ENCODE peak calls at places on chromosomes 13 and 19, in four cellular contexts. B, E, X and V are unnamed samples.

GRCh38 chr13:23021921-23022320 is 158.9 kb upstream of the SGCG start:
- DNase-seq in B (no peak), E (no peak), X (no peak), V (no peak)

GRCh38 chr19:4363571-4364304 is 20.4 kb downstream of the MPND start:
- DNase-seq in B (no peak), E (no peak), X (no peak), V (no peak)

GRCh38 chr13:59425211-59425721 is 738.5 kb downstream of the DIAPH3 start:
- DNase-seq in B (no peak), E (no peak), X (peak; percentile 64), V (no peak)

GRCh38 chr13:50129923-50130685 is 114.9 kb downstream of the KCNRG start:
- DNase-seq in B (peak; percentile 48), E (peak; percentile 42), X (peak; percentile 61), V (peak; percentile 48)

GRCh38 chr13:33206425-33206824 is 79.1 kb downstream of the STARD13 start:
- DNase-seq in B (no peak), E (no peak), X (no peak), V (no peak)

GRCh38 chr13:28532226-28533048 is 37.5 kb upstream of the FLT1 start:
- DNase-seq in B (peak; percentile 55), E (peak; percentile 35), X (peak; percentile 36), V (no peak)

GRCh38 chr19:32880607-32881006 is 11.0 kb upstream of the SLC7A9 start:
- DNase-seq in B (no peak), E (no peak), X (no peak), V (no peak)

GRCh38 chr19:55075366-55075998 is at the start of gene EPS8L1:
- DNase-seq in B (no peak), E (peak; percentile 91), X (no peak), V (peak; percentile 87)

GRCh38 chr19:12666305-12667048 is at the start of the genes MAN2B1 and WDR83:
- DNase-seq in B (peak; percentile 78), E (peak; percentile 93), X (peak; percentile 71), V (peak; percentile 83)

GRCh38 chr19:29845576-29846176 is 33.9 kb downstream of the CCNE1 start:
- DNase-seq in B (no peak), E (peak; percentile 66), X (peak; percentile 29), V (peak; percentile 37)

GRCh38 chr13:52010890-52011689 is at the start of gene ATP7B:
- DNase-seq in B (peak; percentile 15), E (peak; percentile 43), X (peak; percentile 13), V (peak; percentile 34)

GRCh38 chr19:18475762-18476331 is 37.9 kb upstream of the ISYNA1 start:
- DNase-seq in B (no peak), E (no peak), X (no peak), V (no peak)

GRCh38 chr13:24270639-24271131 is 38.7 kb upstream of the C1QTNF9 start:
- DNase-seq in B (peak; percentile 68), E (peak; percentile 46), X (peak; percentile 40), V (peak; percentile 62)

GRCh38 chr19:22116760-22117159 is 64.5 kb downstream of the ZNF257 start:
- DNase-seq in B (no peak), E (no peak), X (no peak), V (no peak)

GRCh38 chr13:41973247-41973741 is 12.4 kb upstream of the VWA8 start:
- DNase-seq in B (no peak), E (no peak), X (no peak), V (no peak)

GRCh38 chr13:21846605-21847004 is 175.7 kb downstream of the FGF9 start:
- DNase-seq in B (no peak), E (no peak), X (no peak), V (no peak)

GRCh38 chr13:40220299-40220935 is 446.0 kb downstream of the FOXO1 start:
- DNase-seq in B (no peak), E (no peak), X (peak; percentile 80), V (no peak)

GRCh38 chr19:19432732-19433131 is 27.3 kb downstream of the GATAD2A start:
- DNase-seq in B (no peak), E (no peak), X (no peak), V (no peak)

GRCh38 chr13:39129253-39129652 is 91.0 kb downstream of the NHLRC3 start:
- DNase-seq in B (no peak), E (no peak), X (no peak), V (no peak)

GRCh38 chr19:4952945-4953344 is 16.0 kb upstream of the KDM4B start:
- DNase-seq in B (no peak), E (no peak), X (no peak), V (no peak)

GRCh38 chr13:49308977-49309408 is 61.3 kb downstream of the CDADC1 start:
- DNase-seq in B (no peak), E (no peak), X (no peak), V (no peak)

GRCh38 chr13:90230311-90230710 is 1117.2 kb upstream of the MIR17HG start:
- DNase-seq in B (no peak), E (no peak), X (no peak), V (no peak)

GRCh38 chr19:33802801-33803200 is 6.1 kb downstream of the KCTD15 start:
- DNase-seq in B (no peak), E (no peak), X (no peak), V (no peak)

GRCh38 chr19:56106993-56107392 is 14.1 kb downstream of the ZNF787 start:
- DNase-seq in B (no peak), E (no peak), X (no peak), V (no peak)

DNA sequence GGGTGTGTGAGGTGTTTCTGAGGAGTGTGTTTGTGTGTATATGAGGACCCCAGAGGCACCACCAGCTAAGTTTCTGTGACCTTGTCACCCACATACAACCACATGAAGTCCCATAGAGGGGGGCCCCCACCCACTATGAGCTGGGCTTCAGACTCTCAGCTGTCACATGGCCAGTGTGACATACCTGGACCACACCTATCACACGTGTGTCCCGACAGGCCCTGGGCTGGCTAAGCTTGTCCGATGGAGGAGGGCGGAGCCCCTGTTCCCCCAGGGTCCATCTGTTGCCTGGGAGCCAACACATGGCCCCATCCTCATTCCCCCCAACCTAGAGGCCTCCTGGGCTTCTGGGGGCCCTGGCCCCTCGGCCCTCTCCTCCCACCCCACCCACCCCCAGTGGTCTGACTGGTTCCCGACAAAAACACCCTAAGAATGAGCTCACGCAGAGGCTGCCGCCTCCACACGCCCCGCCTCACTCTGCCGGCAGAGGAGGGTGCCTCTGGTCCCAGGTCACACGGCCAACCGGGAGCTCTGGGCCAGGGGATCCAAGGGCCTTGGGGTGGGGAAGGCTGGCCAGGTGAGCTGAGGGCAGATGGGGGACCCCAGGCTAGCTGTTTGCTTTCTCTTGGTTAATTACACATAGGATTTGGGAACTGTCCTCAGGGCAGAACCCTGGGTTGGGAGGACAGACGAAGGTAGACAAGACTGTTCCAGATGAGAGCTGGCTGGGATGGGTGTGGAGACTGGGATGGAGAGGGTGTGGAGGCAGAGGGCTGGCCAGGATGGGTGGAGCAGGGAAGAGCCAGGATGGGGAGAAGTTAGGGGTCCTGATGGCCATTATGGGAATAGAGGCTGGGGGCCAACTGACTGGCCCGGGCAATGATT is 4.3 kb downstream of the KLC3 start:
- DNase-seq in B (no peak), E (no peak), X (no peak), V (no peak)
- H3K27me3 ChIP-seq in B (peaks cover 42% of the 10 kb centered on the region), E (peaks cover 15% of the 10 kb centered on the region), X (peaks cover 23% of the 10 kb centered on the region), V (peaks cover 72% of the 10 kb centered on the region)

GRCh38 chr19:40625406-40626120 is 24.4 kb downstream of the LTBP4 start:
- DNase-seq in B (no peak), E (no peak), X (no peak), V (no peak)

GRCh38 chr19:40630571-40631160 is 29.5 kb downstream of the LTBP4 start:
- DNase-seq in B (no peak), E (no peak), X (no peak), V (no peak)

GRCh38 chr19:40629346-40629745 is 28.2 kb downstream of the LTBP4 start:
- DNase-seq in B (no peak), E (no peak), X (no peak), V (no peak)

GRCh38 chr19:40626918-40627317 is 25.7 kb downstream of the LTBP4 start:
- DNase-seq in B (no peak), E (no peak), X (no peak), V (no peak)

DNA sequence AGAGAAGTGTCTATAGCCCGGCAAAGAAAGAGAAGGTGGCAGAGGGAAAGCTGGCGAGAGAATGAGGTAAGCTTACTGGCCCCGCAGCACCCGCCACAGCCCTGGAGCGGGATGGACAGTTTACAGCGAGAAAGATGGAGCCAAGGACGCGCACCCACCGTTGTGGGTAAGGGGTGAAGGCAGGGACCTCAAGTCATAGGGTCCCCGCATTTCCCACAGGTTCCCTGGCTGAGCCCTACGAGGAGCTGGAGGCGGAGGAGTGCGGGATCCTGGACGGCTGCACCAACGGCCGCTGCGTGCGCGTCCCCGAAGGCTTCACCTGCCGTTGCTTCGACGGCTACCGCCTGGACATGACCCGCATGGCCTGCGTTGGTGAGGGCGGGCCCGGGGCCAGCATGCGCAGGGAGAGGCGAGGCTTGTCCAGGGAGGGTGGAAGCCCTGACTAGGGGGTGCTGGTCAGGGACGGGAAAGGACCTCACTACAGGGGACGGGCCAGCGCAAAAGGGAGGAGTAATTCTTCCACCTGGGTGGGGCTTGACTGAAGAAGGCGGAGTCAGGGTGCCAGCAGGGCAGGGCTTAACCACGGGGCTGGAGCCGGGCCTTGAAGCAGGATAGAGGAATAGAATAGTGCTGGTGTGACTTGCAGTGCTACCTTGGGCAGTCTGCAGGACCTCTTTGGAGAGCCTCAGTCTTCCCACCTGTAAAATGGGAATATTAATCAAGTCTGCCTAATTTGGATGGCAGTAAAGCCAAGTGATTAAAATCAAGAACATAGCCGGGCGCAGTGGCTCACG is 26.5 kb downstream of the LTBP4 start:
- DNase-seq in B (no peak), E (no peak), X (no peak), V (no peak)
- H3K27ac ChIP-seq in B (no peak overlapping the region), E (no peak overlapping the region), X (no peak overlapping the region), V (no peak overlapping the region)

GRCh38 chr13:20227288-20227687 is 4.8 kb downstream of the GJB6 start:
- DNase-seq in B (no peak), E (no peak), X (no peak), V (no peak)

GRCh38 chr13:20230913-20231838 is 943 bp downstream of the GJB6 start:
- DNase-seq in B (no peak), E (no peak), X (no peak), V (no peak)

GRCh38 chr13:20232556-20233277 is 598 bp upstream of the GJB6 start:
- DNase-seq in B (no peak), E (no peak), X (no peak), V (no peak)

GRCh38 chr13:20227730-20228129 is 4.4 kb downstream of the GJB6 start:
- DNase-seq in B (no peak), E (no peak), X (no peak), V (no peak)

GRCh38 chr13:20231839-20232555 is at the start of gene GJB6:
- DNase-seq in B (no peak), E (peak; percentile 52), X (no peak), V (peak; percentile 32)
- H3K27me3 ChIP-seq in B (peaks cover 62% of the 10 kb centered on the region), E (peaks cover 46% of the 10 kb centered on the region), X (peaks cover 70% of the 10 kb centered on the region), V (peaks cover 62% of the 10 kb centered on the region)

DNA sequence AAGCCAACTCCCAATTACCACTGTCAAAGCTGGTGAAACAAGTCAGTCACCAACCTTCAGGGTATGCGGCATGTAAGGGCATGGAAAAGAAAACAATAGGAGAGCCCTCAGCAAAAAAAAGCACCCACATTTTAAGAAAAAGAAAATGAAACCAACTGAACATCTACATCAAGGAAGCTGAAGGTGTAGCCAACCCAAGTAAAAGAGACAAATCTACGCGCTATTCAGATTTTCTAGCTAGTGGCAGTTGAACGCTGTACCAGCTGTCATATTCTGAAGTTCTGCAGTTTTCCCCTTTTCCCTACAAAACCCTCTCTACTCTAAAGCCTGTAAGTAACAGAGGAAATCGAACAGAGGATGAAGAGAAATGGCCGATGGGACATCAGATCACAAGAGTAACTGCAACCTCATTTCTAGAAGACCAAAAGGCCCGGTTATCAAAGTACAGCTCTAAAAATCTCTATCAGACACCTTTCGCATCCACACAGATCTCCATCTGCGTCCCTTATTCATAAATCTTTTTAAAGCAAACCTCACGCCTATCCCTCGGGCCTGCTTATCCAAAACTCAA is 1.4 kb downstream of the MYCBP2 start:
- DNase-seq in B (no peak), E (no peak), X (peak; percentile 17), V (no peak)
- H3K27ac ChIP-seq in B (peak overlapping the region; percentile 72), E (peak overlapping the region; percentile 1), X (no peak overlapping the region), V (peak overlapping the region; percentile 83)